ENCODE peak calls at places on chromosome 4, in eight cellular contexts. One of them, this sample, is unnamed.

GRCh38 chr4:90127706-90128345 is 632 bp downstream of the CCSER1 start:
- DNase-seq in GM12878: no peak
- DNase-seq in epithelial cell of proximal tubule: no peak
- DNase-seq in left lung: peak
- DNase-seq in foreskin fibroblast: no peak
- DNase-seq in AG10803: no peak
- DNase-seq in fibroblast of mammary gland: no peak
- DNase-seq in MM.1S: peak
- DNase-seq in this sample: peak

GRCh38 chr4:3711183-3712111 is 54.7 kb upstream of the ADRA2C start:
- DNase-seq in GM12878: no peak
- DNase-seq in epithelial cell of proximal tubule: no peak
- DNase-seq in left lung: peak
- DNase-seq in foreskin fibroblast: no peak
- DNase-seq in AG10803: no peak
- DNase-seq in fibroblast of mammary gland: no peak
- DNase-seq in MM.1S: no peak
- DNase-seq in this sample: no peak

GRCh38 chr4:27082786-27083185 is 222.1 kb downstream of the STIM2 start:
- DNase-seq in GM12878: no peak
- DNase-seq in epithelial cell of proximal tubule: no peak
- DNase-seq in left lung: no peak
- DNase-seq in foreskin fibroblast: no peak
- DNase-seq in AG10803: no peak
- DNase-seq in fibroblast of mammary gland: no peak
- DNase-seq in MM.1S: no peak
- DNase-seq in this sample: no peak

GRCh38 chr4:13627185-13627605 is 330 bp downstream of the BOD1L1 start:
- DNase-seq in GM12878: no peak
- DNase-seq in epithelial cell of proximal tubule: no peak
- DNase-seq in left lung: no peak
- DNase-seq in foreskin fibroblast: no peak
- DNase-seq in AG10803: peak
- DNase-seq in fibroblast of mammary gland: peak
- DNase-seq in MM.1S: no peak
- DNase-seq in this sample: no peak

GRCh38 chr4:3670521-3671519 is 95.4 kb upstream of the ADRA2C start:
- DNase-seq in GM12878: no peak
- DNase-seq in epithelial cell of proximal tubule: no peak
- DNase-seq in left lung: peak
- DNase-seq in foreskin fibroblast: no peak
- DNase-seq in AG10803: no peak
- DNase-seq in fibroblast of mammary gland: no peak
- DNase-seq in MM.1S: no peak
- DNase-seq in this sample: no peak

GRCh38 chr4:170853422-170854021 is 763.8 kb upstream of the AADAT start:
- DNase-seq in GM12878: peak
- DNase-seq in epithelial cell of proximal tubule: no peak
- DNase-seq in left lung: peak
- DNase-seq in foreskin fibroblast: no peak
- DNase-seq in AG10803: peak
- DNase-seq in fibroblast of mammary gland: peak
- DNase-seq in MM.1S: peak
- DNase-seq in this sample: no peak

GRCh38 chr4:30610361-30610760 is 109.8 kb upstream of the PCDH7 start:
- DNase-seq in GM12878: no peak
- DNase-seq in epithelial cell of proximal tubule: no peak
- DNase-seq in left lung: no peak
- DNase-seq in foreskin fibroblast: no peak
- DNase-seq in AG10803: no peak
- DNase-seq in fibroblast of mammary gland: peak
- DNase-seq in MM.1S: no peak
- DNase-seq in this sample: no peak

GRCh38 chr4:47642985-47643745 is 158.1 kb downstream of the ATP10D start:
- DNase-seq in GM12878: no peak
- DNase-seq in epithelial cell of proximal tubule: peak
- DNase-seq in left lung: no peak
- DNase-seq in foreskin fibroblast: peak
- DNase-seq in AG10803: peak
- DNase-seq in fibroblast of mammary gland: peak
- DNase-seq in MM.1S: no peak
- DNase-seq in this sample: no peak

GRCh38 chr4:132564920-132565319 is 584.2 kb upstream of the PCDH10 start:
- DNase-seq in GM12878: no peak
- DNase-seq in epithelial cell of proximal tubule: no peak
- DNase-seq in left lung: no peak
- DNase-seq in foreskin fibroblast: no peak
- DNase-seq in AG10803: no peak
- DNase-seq in fibroblast of mammary gland: no peak
- DNase-seq in MM.1S: no peak
- DNase-seq in this sample: no peak

GRCh38 chr4:184812651-184813181 is 13.1 kb downstream of the ACSL1 start:
- DNase-seq in GM12878: no peak
- DNase-seq in epithelial cell of proximal tubule: no peak
- DNase-seq in left lung: no peak
- DNase-seq in foreskin fibroblast: no peak
- DNase-seq in AG10803: no peak
- DNase-seq in fibroblast of mammary gland: peak
- DNase-seq in MM.1S: no peak
- DNase-seq in this sample: no peak

GRCh38 chr4:156778606-156779005 is 193.0 kb downstream of the PDGFC start:
- DNase-seq in GM12878: no peak
- DNase-seq in epithelial cell of proximal tubule: no peak
- DNase-seq in left lung: no peak
- DNase-seq in foreskin fibroblast: no peak
- DNase-seq in AG10803: peak
- DNase-seq in fibroblast of mammary gland: peak
- DNase-seq in MM.1S: no peak
- DNase-seq in this sample: no peak

GRCh38 chr4:186900232-186900900 is 176.7 kb upstream of the FAT1 start:
- DNase-seq in GM12878: no peak
- DNase-seq in epithelial cell of proximal tubule: no peak
- DNase-seq in left lung: no peak
- DNase-seq in foreskin fibroblast: peak
- DNase-seq in AG10803: peak
- DNase-seq in fibroblast of mammary gland: peak
- DNase-seq in MM.1S: no peak
- DNase-seq in this sample: no peak

GRCh38 chr4:148874331-148874730 is 432.1 kb upstream of the NR3C2 start:
- DNase-seq in GM12878: no peak
- DNase-seq in epithelial cell of proximal tubule: no peak
- DNase-seq in left lung: no peak
- DNase-seq in foreskin fibroblast: no peak
- DNase-seq in AG10803: no peak
- DNase-seq in fibroblast of mammary gland: no peak
- DNase-seq in MM.1S: no peak
- DNase-seq in this sample: no peak

GRCh38 chr4:7197910-7198309 is 5.6 kb downstream of the SORCS2 start:
- DNase-seq in GM12878: no peak
- DNase-seq in epithelial cell of proximal tubule: no peak
- DNase-seq in left lung: peak
- DNase-seq in foreskin fibroblast: no peak
- DNase-seq in AG10803: no peak
- DNase-seq in fibroblast of mammary gland: no peak
- DNase-seq in MM.1S: no peak
- DNase-seq in this sample: no peak

GRCh38 chr4:76784237-76784636 is 113.7 kb downstream of the SOWAHB start:
- DNase-seq in GM12878: no peak
- DNase-seq in epithelial cell of proximal tubule: no peak
- DNase-seq in left lung: no peak
- DNase-seq in foreskin fibroblast: no peak
- DNase-seq in AG10803: no peak
- DNase-seq in fibroblast of mammary gland: peak
- DNase-seq in MM.1S: no peak
- DNase-seq in this sample: no peak

GRCh38 chr4:94621491-94622080 is 136.2 kb upstream of the BMPR1B start:
- DNase-seq in GM12878: no peak
- DNase-seq in epithelial cell of proximal tubule: peak
- DNase-seq in left lung: no peak
- DNase-seq in foreskin fibroblast: peak
- DNase-seq in AG10803: peak
- DNase-seq in fibroblast of mammary gland: peak
- DNase-seq in MM.1S: peak
- DNase-seq in this sample: no peak

GRCh38 chr4:136526517-136526916 is 1005.8 kb downstream of the PCDH18 start:
- DNase-seq in GM12878: no peak
- DNase-seq in epithelial cell of proximal tubule: peak
- DNase-seq in left lung: no peak
- DNase-seq in foreskin fibroblast: no peak
- DNase-seq in AG10803: no peak
- DNase-seq in fibroblast of mammary gland: no peak
- DNase-seq in MM.1S: no peak
- DNase-seq in this sample: no peak

GRCh38 chr4:148216866-148217814 is 225.1 kb downstream of the NR3C2 start:
- DNase-seq in GM12878: peak
- DNase-seq in epithelial cell of proximal tubule: no peak
- DNase-seq in left lung: no peak
- DNase-seq in foreskin fibroblast: no peak
- DNase-seq in AG10803: peak
- DNase-seq in fibroblast of mammary gland: no peak
- DNase-seq in MM.1S: peak
- DNase-seq in this sample: no peak

DNA sequence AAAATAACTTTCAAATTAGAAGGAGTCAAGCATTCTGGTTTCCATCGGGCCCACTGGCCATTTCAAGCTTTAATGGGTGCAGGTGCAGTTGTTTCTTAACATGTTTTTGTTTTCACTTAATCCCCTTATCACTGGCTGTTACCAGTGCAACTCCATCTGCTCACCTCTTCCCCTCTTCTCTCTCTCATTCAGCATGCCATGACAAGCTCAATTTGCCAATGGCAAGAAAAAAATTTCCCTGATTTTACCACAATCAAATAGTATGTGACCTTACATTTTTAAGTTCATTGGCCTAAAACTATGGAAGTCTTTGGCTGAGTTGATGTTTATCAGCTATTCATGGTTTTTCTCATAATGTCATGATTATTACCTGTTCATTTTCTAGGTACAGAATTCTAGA is 299.1 kb upstream of the BMP3 start:
- DNase-seq in GM12878: no peak
- DNase-seq in epithelial cell of proximal tubule: no peak
- DNase-seq in left lung: no peak
- DNase-seq in foreskin fibroblast: no peak
- DNase-seq in AG10803: no peak
- DNase-seq in fibroblast of mammary gland: no peak
- DNase-seq in MM.1S: no peak
- DNase-seq in this sample: no peak
- TF ChIP-seq CTCF in GM12878: no peak
- TF ChIP-seq CTCF in epithelial cell of proximal tubule: no peak
- TF ChIP-seq CTCF in left lung: no peak
- TF ChIP-seq CTCF in foreskin fibroblast: no peak
- TF ChIP-seq CTCF in AG10803: no peak
- TF ChIP-seq CTCF in fibroblast of mammary gland: no peak
- TF ChIP-seq CTCF in MM.1S: no peak
- TF ChIP-seq CTCF in this sample: no peak

DNA sequence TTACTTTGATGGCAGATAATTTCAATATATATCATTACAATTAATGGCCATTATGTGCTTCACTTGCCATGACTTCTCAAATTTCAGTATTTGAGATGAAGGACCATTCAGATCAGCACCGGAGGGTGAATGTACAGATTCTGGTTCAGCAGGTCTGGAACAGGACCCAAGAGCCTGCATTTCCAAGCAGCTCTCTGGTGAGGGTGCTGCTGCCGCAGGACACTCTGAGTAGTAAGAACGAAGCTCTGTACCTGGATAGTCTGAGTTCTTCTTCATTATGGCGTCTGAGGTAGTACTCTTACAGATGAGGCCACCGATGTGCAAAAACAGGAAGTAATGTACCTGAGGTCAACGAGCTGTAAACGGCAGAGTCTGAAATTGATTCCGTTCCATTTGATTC is 228.2 kb downstream of the FBXW7 start:
- DNase-seq in GM12878: no peak
- DNase-seq in epithelial cell of proximal tubule: no peak
- DNase-seq in left lung: no peak
- DNase-seq in foreskin fibroblast: no peak
- DNase-seq in AG10803: no peak
- DNase-seq in fibroblast of mammary gland: no peak
- DNase-seq in MM.1S: no peak
- DNase-seq in this sample: no peak
- TF ChIP-seq CTCF in GM12878: no peak
- TF ChIP-seq CTCF in epithelial cell of proximal tubule: no peak
- TF ChIP-seq CTCF in left lung: no peak
- TF ChIP-seq CTCF in foreskin fibroblast: no peak
- TF ChIP-seq CTCF in AG10803: no peak
- TF ChIP-seq CTCF in fibroblast of mammary gland: no peak
- TF ChIP-seq CTCF in MM.1S: no peak
- TF ChIP-seq CTCF in this sample: no peak

GRCh38 chr4:44727471-44727870 is 1.1 kb upstream of the GNPDA2 start:
- DNase-seq in GM12878: no peak
- DNase-seq in epithelial cell of proximal tubule: no peak
- DNase-seq in left lung: no peak
- DNase-seq in foreskin fibroblast: no peak
- DNase-seq in AG10803: no peak
- DNase-seq in fibroblast of mammary gland: no peak
- DNase-seq in MM.1S: no peak
- DNase-seq in this sample: no peak

GRCh38 chr4:44722001-44722400 is 4.4 kb downstream of the GNPDA2 start:
- DNase-seq in GM12878: no peak
- DNase-seq in epithelial cell of proximal tubule: no peak
- DNase-seq in left lung: no peak
- DNase-seq in foreskin fibroblast: no peak
- DNase-seq in AG10803: no peak
- DNase-seq in fibroblast of mammary gland: no peak
- DNase-seq in MM.1S: no peak
- DNase-seq in this sample: no peak

GRCh38 chr4:44725166-44725565 is 1.2 kb downstream of the GNPDA2 start:
- DNase-seq in GM12878: no peak
- DNase-seq in epithelial cell of proximal tubule: no peak
- DNase-seq in left lung: no peak
- DNase-seq in foreskin fibroblast: no peak
- DNase-seq in AG10803: peak
- DNase-seq in fibroblast of mammary gland: peak
- DNase-seq in MM.1S: no peak
- DNase-seq in this sample: no peak

GRCh38 chr4:44725861-44726820 is at the start of gene GNPDA2:
- DNase-seq in GM12878: peak
- DNase-seq in epithelial cell of proximal tubule: no peak
- DNase-seq in left lung: peak
- DNase-seq in foreskin fibroblast: peak
- DNase-seq in AG10803: peak
- DNase-seq in fibroblast of mammary gland: peak
- DNase-seq in MM.1S: peak
- DNase-seq in this sample: peak
- TF ChIP-seq CTCF in GM12878: peak
- TF ChIP-seq CTCF in epithelial cell of proximal tubule: no peak
- TF ChIP-seq CTCF in left lung: no peak
- TF ChIP-seq CTCF in foreskin fibroblast: peak
- TF ChIP-seq CTCF in AG10803: peak
- TF ChIP-seq CTCF in fibroblast of mammary gland: no peak
- TF ChIP-seq CTCF in MM.1S: peak
- TF ChIP-seq CTCF in this sample: no peak

DNA sequence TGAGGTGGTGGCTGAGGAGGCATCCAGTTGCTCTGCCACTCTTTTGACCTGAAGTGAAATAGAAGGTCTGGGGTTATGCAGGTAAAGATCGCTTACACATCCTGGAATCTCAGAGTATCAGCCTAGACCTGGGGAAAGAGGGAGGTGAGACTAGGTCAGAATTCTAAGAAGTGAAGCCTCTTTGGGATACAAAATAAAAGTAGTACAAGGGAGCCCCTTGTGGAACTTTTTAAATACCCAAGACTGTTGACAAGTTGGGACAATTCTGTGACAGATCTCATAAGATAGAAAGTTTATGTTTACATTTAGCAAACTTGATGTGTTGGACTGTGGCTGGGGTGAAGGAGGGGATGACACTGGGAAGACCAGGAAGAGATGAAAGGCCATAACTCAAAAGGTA is 263.2 kb downstream of the SPRY1 start:
- DNase-seq in GM12878: no peak
- DNase-seq in epithelial cell of proximal tubule: no peak
- DNase-seq in left lung: no peak
- DNase-seq in foreskin fibroblast: no peak
- DNase-seq in AG10803: no peak
- DNase-seq in fibroblast of mammary gland: peak
- DNase-seq in MM.1S: peak
- DNase-seq in this sample: no peak
- TF ChIP-seq CTCF in GM12878: peak
- TF ChIP-seq CTCF in epithelial cell of proximal tubule: peak
- TF ChIP-seq CTCF in left lung: peak
- TF ChIP-seq CTCF in foreskin fibroblast: peak
- TF ChIP-seq CTCF in AG10803: peak
- TF ChIP-seq CTCF in fibroblast of mammary gland: peak
- TF ChIP-seq CTCF in MM.1S: peak
- TF ChIP-seq CTCF in this sample: no peak